ENCODE peak calls at places on chromosomes 5 and 9, in four cellular contexts. G is Panc1, R is K562, I is H1. X is an unnamed sample.

GRCh38 chr5:122565331-122565730 is 209.5 kb upstream of the SNX2 start:
- DNase-seq in G (no peak), R (no peak), I (no peak), X (no peak)

GRCh38 chr5:34858798-34859197 is 19.8 kb downstream of the TTC23L start:
- DNase-seq in G (no peak), R (no peak), I (no peak), X (no peak)

GRCh38 chr5:96934291-96934694 is 1.6 kb upstream of the LNPEP start:
- DNase-seq in G (no peak), R (peak), I (no peak), X (no peak)

GRCh38 chr9:93306081-93306480 is 122.1 kb downstream of the WNK2 start:
- DNase-seq in G (no peak), R (no peak), I (no peak), X (no peak)

GRCh38 chr5:67058998-67059746 is 137.4 kb downstream of the CD180 start:
- DNase-seq in G (no peak), R (no peak), I (peak), X (no peak)

GRCh38 chr9:110844121-110844520 is 175.5 kb downstream of the MUSK start:
- DNase-seq in G (no peak), R (no peak), I (no peak), X (no peak)

GRCh38 chr5:175597718-175598117 is 60.2 kb upstream of the HRH2 start:
- DNase-seq in G (no peak), R (no peak), I (no peak), X (no peak)

GRCh38 chr5:142645456-142645855 is 40.4 kb downstream of the FGF1 start:
- DNase-seq in G (no peak), R (no peak), I (no peak), X (no peak)

GRCh38 chr9:112037281-112038016 is 137.6 kb downstream of the SUSD1 start:
- DNase-seq in G (no peak), R (no peak), I (no peak), X (no peak)

DNA sequence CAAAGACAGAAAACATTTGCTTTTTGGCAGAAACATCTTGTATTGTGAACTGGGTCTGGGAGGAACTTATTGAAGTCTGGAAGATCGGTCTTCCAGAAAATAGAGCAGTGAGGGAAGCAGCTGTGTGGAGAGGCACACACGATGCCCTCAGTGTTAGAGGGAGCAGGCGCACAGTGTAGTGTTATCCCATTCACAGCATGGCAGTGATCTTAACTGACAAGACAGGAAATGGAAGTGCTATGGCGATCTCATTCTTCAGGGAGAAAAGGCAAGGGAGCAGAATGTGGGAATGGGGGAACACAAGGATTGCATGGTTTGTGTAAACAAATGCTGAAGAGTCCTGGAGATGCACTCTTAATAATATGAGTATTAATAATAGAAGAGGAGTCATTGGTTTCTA is 161.0 kb downstream of the PBX3 start:
- DNase-seq in G (no peak), R (no peak), I (no peak), X (no peak)
- TF ChIP-seq SIN3A in G (no peak), R (no peak), I (no peak), X (no peak)

GRCh38 chr9:121500165-121500478 is 478 bp upstream of the GGTA1 start:
- DNase-seq in G (no peak), R (no peak), I (no peak), X (no peak)

GRCh38 chr9:121498487-121499176 is 1.0 kb downstream of the GGTA1 start:
- DNase-seq in G (no peak), R (no peak), I (no peak), X (no peak)

GRCh38 chr9:121498150-121498486 is 1.5 kb downstream of the GGTA1 start:
- DNase-seq in G (peak), R (peak), I (no peak), X (peak)

GRCh38 chr9:121499177-121499426 is 542 bp downstream of the GGTA1 start:
- DNase-seq in G (no peak), R (no peak), I (no peak), X (no peak)

GRCh38 chr9:121499427-121500164 is at the start of gene GGTA1:
- DNase-seq in G (no peak), R (peak), I (no peak), X (no peak)
- TF ChIP-seq SIN3A in G (no peak), R (no peak), I (no peak), X (no peak)

GRCh38 chr9:128550770-128551651 is 1.4 kb upstream of the SPTAN1 start:
- DNase-seq in G (no peak), R (peak), I (no peak), X (no peak)
- TF ChIP-seq SIN3A in G (no peak), R (no peak), I (no peak), X (no peak)

DNA sequence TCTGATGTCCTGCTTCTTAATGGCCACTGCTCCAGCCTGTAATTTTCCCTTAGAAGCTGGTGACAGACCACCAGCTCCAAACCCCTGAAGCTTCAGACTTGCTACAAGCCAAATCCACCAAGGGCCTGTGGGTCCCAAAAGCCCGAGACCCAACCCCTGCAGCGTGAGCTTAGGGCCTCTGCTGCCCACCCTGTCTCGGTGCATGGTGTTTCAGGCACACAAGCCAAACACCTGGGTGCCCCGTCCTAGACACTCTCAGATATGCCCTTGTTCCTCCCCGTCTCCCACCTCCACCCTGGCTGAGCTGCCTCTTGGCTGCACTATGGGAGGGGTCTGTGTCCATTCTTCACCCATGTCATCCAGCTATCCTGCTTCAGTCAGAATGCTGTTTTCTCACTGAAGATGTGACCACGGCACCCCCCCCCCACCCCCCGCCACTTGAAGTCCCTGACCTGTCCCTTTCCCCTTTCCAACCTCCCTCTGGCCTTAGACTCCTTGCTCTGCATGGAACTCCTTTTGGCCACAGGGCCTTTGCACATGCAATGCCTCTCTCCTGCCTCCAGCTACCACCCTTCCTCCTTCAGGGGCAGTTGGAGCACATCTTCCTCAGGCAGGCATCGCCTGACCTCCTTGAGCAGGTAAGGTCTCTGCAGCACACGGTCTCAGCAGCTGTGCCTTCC is 55.8 kb downstream of the ZNF354C start:
- DNase-seq in G (no peak), R (no peak), I (no peak), X (no peak)
- TF ChIP-seq SIN3A in G (no peak), R (no peak), I (no peak), X (no peak)

GRCh38 chr9:80305136-80305535 is 733.4 kb downstream of the TLE4 start:
- DNase-seq in G (no peak), R (no peak), I (no peak), X (no peak)
- TF ChIP-seq SIN3A in G (no peak), R (no peak), I (no peak), X (no peak)

GRCh38 chr5:55338810-55339243 is 31.0 kb downstream of the MTREX start:
- DNase-seq in G (no peak), R (no peak), I (no peak), X (no peak)
- TF ChIP-seq SIN3A in G (no peak), R (no peak), I (no peak), X (no peak)

GRCh38 chr5:128290152-128290858 is 206.7 kb downstream of the SLC12A2 start:
- DNase-seq in G (no peak), R (no peak), I (no peak), X (no peak)
- TF ChIP-seq SIN3A in G (no peak), R (no peak), I (no peak), X (no peak)

GRCh38 chr5:58185397-58186195 is 274.3 kb downstream of the PLK2 start:
- DNase-seq in G (no peak), R (no peak), I (no peak), X (no peak)

GRCh38 chr5:58188287-58188651 is 271.6 kb downstream of the PLK2 start:
- DNase-seq in G (peak), R (no peak), I (no peak), X (peak)

GRCh38 chr5:58184910-58185309 is 275.0 kb downstream of the PLK2 start:
- DNase-seq in G (no peak), R (no peak), I (no peak), X (no peak)

GRCh38 chr5:58191451-58191850 is 268.4 kb downstream of the PLK2 start:
- DNase-seq in G (no peak), R (no peak), I (no peak), X (no peak)

GRCh38 chr5:58187473-58188286 is 272.2 kb downstream of the PLK2 start:
- DNase-seq in G (no peak), R (no peak), I (no peak), X (no peak)
- TF ChIP-seq SIN3A in G (no peak), R (no peak), I (no peak), X (no peak)

GRCh38 chr5:84445049-84445685 is 60.5 kb upstream of the EDIL3 start:
- DNase-seq in G (no peak), R (no peak), I (no peak), X (no peak)
- TF ChIP-seq SIN3A in G (no peak), R (no peak), I (no peak), X (no peak)